ENCODE peak calls at places on chromosomes 12 and 14, in nine cellular contexts. U is NCI-H1092 treated with DMSO at 0.1 percent for 48 hours, K is amniotic epithelial cell, J is mesenchymal stem cell, R is AG08396, B is anterior cingulate cortex, M is glutamatergic neuron, P is activated T-cell treated with anti-CD3 and anti-CD28 coated beads for 1 hour, Z is heart right ventricle. W is an unnamed sample.

GRCh38 chr14:105848570-105848969 is 322.2 kb downstream of the TMEM121 start:
- DNase-seq in U (no peak), K (no peak), J (no peak), R (no peak), B (no peak), M (no peak), P (no peak), Z (no peak), W (no peak)

GRCh38 chr14:45787167-45787566 is 534.2 kb upstream of the MIS18BP1 start:
- DNase-seq in U (no peak), K (no peak), J (no peak), R (no peak), B (no peak), M (no peak), P (no peak), Z (no peak), W (no peak)

GRCh38 chr12:32248594-32249140 is 142.0 kb downstream of the BICD1 start:
- DNase-seq in U (no peak), K (no peak), J (peak), R (no peak), B (no peak), M (peak), P (no peak), Z (no peak), W (no peak)

GRCh38 chr14:100374270-100374669 is 51.1 kb downstream of the SLC25A47 start:
- DNase-seq in U (no peak), K (no peak), J (no peak), R (no peak), B (no peak), M (no peak), P (no peak), Z (no peak), W (no peak)

GRCh38 chr12:107590369-107591094 is 95.1 kb upstream of the PWP1 start:
- DNase-seq in U (no peak), K (no peak), J (no peak), R (no peak), B (peak), M (no peak), P (no peak), Z (no peak), W (no peak)

GRCh38 chr12:53676715-53677611 is 1.1 kb upstream of the ATP5MC2 start:
- DNase-seq in U (no peak), K (peak), J (peak), R (peak), B (no peak), M (peak), P (peak), Z (peak), W (no peak)

GRCh38 chr14:71452535-71452934 is 479.7 kb upstream of the RGS6 start:
- DNase-seq in U (no peak), K (peak), J (no peak), R (no peak), B (no peak), M (no peak), P (no peak), Z (no peak), W (no peak)

GRCh38 chr12:44874981-44875416 is 1.1 kb downstream of the NELL2 start:
- DNase-seq in U (peak), K (no peak), J (no peak), R (peak), B (no peak), M (no peak), P (peak), Z (no peak), W (no peak)

GRCh38 chr14:93708800-93709199 is 79.5 kb downstream of the PRIMA1 start:
- DNase-seq in U (no peak), K (no peak), J (no peak), R (no peak), B (no peak), M (no peak), P (no peak), Z (no peak), W (no peak)

GRCh38 chr14:32545109-32545857 is 216.2 kb downstream of the AKAP6 start:
- DNase-seq in U (no peak), K (peak), J (peak), R (no peak), B (peak), M (no peak), P (no peak), Z (no peak), W (no peak)

GRCh38 chr12:66694666-66695065 is 15.8 kb upstream of the GRIP1 start:
- DNase-seq in U (no peak), K (no peak), J (no peak), R (no peak), B (no peak), M (no peak), P (no peak), Z (no peak), W (no peak)

GRCh38 chr12:98821849-98822248 is 176.8 kb downstream of the APAF1 start:
- DNase-seq in U (peak), K (no peak), J (no peak), R (no peak), B (no peak), M (no peak), P (no peak), Z (peak), W (no peak)

GRCh38 chr12:51820721-51821422 is 27.6 kb downstream of the FIGNL2 start:
- DNase-seq in U (peak), K (peak), J (no peak), R (peak), B (peak), M (peak), P (peak), Z (peak), W (peak)

GRCh38 chr14:32514236-32514635 is 185.1 kb downstream of the AKAP6 start:
- DNase-seq in U (no peak), K (peak), J (no peak), R (no peak), B (no peak), M (no peak), P (no peak), Z (no peak), W (no peak)

GRCh38 chr12:130566446-130567155 is 149.5 kb downstream of the RIMBP2 start:
- DNase-seq in U (no peak), K (no peak), J (no peak), R (no peak), B (no peak), M (no peak), P (no peak), Z (no peak), W (no peak)

GRCh38 chr14:25993830-25994229 is 604.0 kb downstream of the NOVA1 start:
- DNase-seq in U (no peak), K (no peak), J (no peak), R (no peak), B (no peak), M (no peak), P (no peak), Z (no peak), W (no peak)

GRCh38 chr12:53564276-53564675 is 57.0 kb upstream of the NPFF start:
- DNase-seq in U (no peak), K (no peak), J (no peak), R (no peak), B (no peak), M (no peak), P (no peak), Z (no peak), W (no peak)

GRCh38 chr12:91565246-91565645 is 382.6 kb upstream of the DCN start:
- DNase-seq in U (no peak), K (peak), J (no peak), R (no peak), B (no peak), M (no peak), P (no peak), Z (no peak), W (no peak)

GRCh38 chr14:66284346-66284745 is 201.8 kb upstream of the CCDC196 start:
- DNase-seq in U (no peak), K (peak), J (no peak), R (no peak), B (no peak), M (no peak), P (no peak), Z (no peak), W (no peak)

GRCh38 chr12:132489078-132489601 is 811 bp upstream of the FBRSL1 start:
- DNase-seq in U (no peak), K (no peak), J (peak), R (no peak), B (no peak), M (peak), P (peak), Z (no peak), W (peak)

GRCh38 chr12:63317447-63317846 is 166.4 kb upstream of the AVPR1A start:
- DNase-seq in U (no peak), K (no peak), J (no peak), R (no peak), B (no peak), M (no peak), P (no peak), Z (no peak), W (no peak)

GRCh38 chr12:53965251-53966069 is 7.5 kb upstream of the HOXC11 start:
- DNase-seq in U (no peak), K (no peak), J (no peak), R (no peak), B (no peak), M (no peak), P (no peak), Z (no peak), W (no peak)

GRCh38 chr14:94161979-94162378 is 12.1 kb upstream of the PPP4R4 start:
- DNase-seq in U (no peak), K (no peak), J (no peak), R (no peak), B (no peak), M (no peak), P (no peak), Z (no peak), W (no peak)

GRCh38 chr14:104292084-104292970 is 153.9 kb downstream of the KIF26A start:
- DNase-seq in U (peak), K (no peak), J (no peak), R (no peak), B (no peak), M (peak), P (no peak), Z (no peak), W (no peak)

GRCh38 chr12:128817115-128818015 is 6.4 kb downstream of the SLC15A4 start:
- DNase-seq in U (no peak), K (peak), J (peak), R (peak), B (no peak), M (no peak), P (no peak), Z (peak), W (no peak)

GRCh38 chr12:106090586-106091411 is 48.0 kb downstream of the NUAK1 start:
- DNase-seq in U (no peak), K (no peak), J (peak), R (peak), B (no peak), M (no peak), P (no peak), Z (peak), W (no peak)

GRCh38 chr14:68564236-68564825 is 228.5 kb downstream of the ZFP36L1 start:
- DNase-seq in U (no peak), K (no peak), J (no peak), R (no peak), B (no peak), M (peak), P (no peak), Z (no peak), W (no peak)

GRCh38 chr12:57896437-57897201 is 44.7 kb upstream of the ATP23 start:
- DNase-seq in U (peak), K (peak), J (peak), R (peak), B (peak), M (peak), P (no peak), Z (peak), W (no peak)

GRCh38 chr14:71532349-71532748 is 399.9 kb upstream of the RGS6 start:
- DNase-seq in U (no peak), K (peak), J (no peak), R (no peak), B (no peak), M (no peak), P (no peak), Z (no peak), W (no peak)

GRCh38 chr12:132490481-132491348 is 764 bp downstream of the FBRSL1 start:
- DNase-seq in U (no peak), K (peak), J (peak), R (peak), B (no peak), M (no peak), P (no peak), Z (no peak), W (no peak)

GRCh38 chr14:103418508-103418818 is 33.2 kb downstream of the MARK3 start:
- DNase-seq in U (no peak), K (peak), J (peak), R (peak), B (no peak), M (no peak), P (no peak), Z (no peak), W (no peak)

GRCh38 chr12:124774054-124774461 is 89.6 kb downstream of the SCARB1 start:
- DNase-seq in U (no peak), K (peak), J (peak), R (no peak), B (no peak), M (no peak), P (no peak), Z (no peak), W (no peak)

GRCh38 chr12:43847427-43847826 is 11.5 kb downstream of the TMEM117 start:
- DNase-seq in U (no peak), K (peak), J (peak), R (peak), B (no peak), M (no peak), P (no peak), Z (no peak), W (no peak)

GRCh38 chr12:7107181-7108041 is 1.6 kb downstream of the C1RL start:
- DNase-seq in U (no peak), K (peak), J (no peak), R (no peak), B (no peak), M (no peak), P (no peak), Z (no peak), W (no peak)